ENCODE peak calls at places on chromosomes 5 and 9, in four cellular contexts. One of them, this sample, is unnamed.

GRCh38 chr5:138833095-138833494 is 42.0 kb downstream of the LRRTM2 start:
- DNase-seq in GM20000: no peak
- DNase-seq in iPS DF 19.7: no peak
- DNase-seq in lower lobe of right lung: no peak
- DNase-seq in this sample: no peak

GRCh38 chr5:131379723-131380122 is 115.9 kb downstream of the CDC42SE2 start:
- DNase-seq in GM20000: peak
- DNase-seq in iPS DF 19.7: no peak
- DNase-seq in lower lobe of right lung: no peak
- DNase-seq in this sample: no peak

GRCh38 chr5:80706835-80707447 is 52.2 kb upstream of the DHFR start:
- DNase-seq in GM20000: no peak
- DNase-seq in iPS DF 19.7: no peak
- DNase-seq in lower lobe of right lung: no peak
- DNase-seq in this sample: no peak

GRCh38 chr9:33942471-33943083 is 106.1 kb downstream of the UBAP2 start:
- DNase-seq in GM20000: no peak
- DNase-seq in iPS DF 19.7: no peak
- DNase-seq in lower lobe of right lung: no peak
- DNase-seq in this sample: no peak

GRCh38 chr9:91837982-91838731 is 111.9 kb downstream of the ROR2 start:
- DNase-seq in GM20000: no peak
- DNase-seq in iPS DF 19.7: no peak
- DNase-seq in lower lobe of right lung: peak
- DNase-seq in this sample: no peak

GRCh38 chr9:126788046-126788445 is 16.8 kb upstream of the ZBTB43 start:
- DNase-seq in GM20000: no peak
- DNase-seq in iPS DF 19.7: no peak
- DNase-seq in lower lobe of right lung: no peak
- DNase-seq in this sample: no peak

GRCh38 chr9:35103660-35104191 is 795 bp upstream of the STOML2 start:
- DNase-seq in GM20000: no peak
- DNase-seq in iPS DF 19.7: no peak
- DNase-seq in lower lobe of right lung: no peak
- DNase-seq in this sample: no peak

GRCh38 chr9:104769655-104770054 is 5.7 kb downstream of the NIPSNAP3B start:
- DNase-seq in GM20000: no peak
- DNase-seq in iPS DF 19.7: no peak
- DNase-seq in lower lobe of right lung: no peak
- DNase-seq in this sample: no peak

GRCh38 chr9:114033397-114034103 is 44.5 kb downstream of the AMBP start:
- DNase-seq in GM20000: no peak
- DNase-seq in iPS DF 19.7: no peak
- DNase-seq in lower lobe of right lung: no peak
- DNase-seq in this sample: peak

GRCh38 chr9:136886610-136887597 is 588 bp downstream of the TRAF2 start:
- DNase-seq in GM20000: peak
- DNase-seq in iPS DF 19.7: no peak
- DNase-seq in lower lobe of right lung: no peak
- DNase-seq in this sample: no peak

GRCh38 chr5:82512025-82512424 is 233.9 kb upstream of the RPS23 start:
- DNase-seq in GM20000: peak
- DNase-seq in iPS DF 19.7: no peak
- DNase-seq in lower lobe of right lung: no peak
- DNase-seq in this sample: no peak

GRCh38 chr5:138936225-138936967 is 61.3 kb upstream of the LRRTM2 start:
- DNase-seq in GM20000: no peak
- DNase-seq in iPS DF 19.7: no peak
- DNase-seq in lower lobe of right lung: no peak
- DNase-seq in this sample: no peak

GRCh38 chr5:125294844-125295243 is 548.4 kb upstream of the ZNF608 start:
- DNase-seq in GM20000: no peak
- DNase-seq in iPS DF 19.7: no peak
- DNase-seq in lower lobe of right lung: no peak
- DNase-seq in this sample: no peak

GRCh38 chr9:38649731-38650363 is 29.5 kb upstream of the ANKRD18A start:
- DNase-seq in GM20000: no peak
- DNase-seq in iPS DF 19.7: no peak
- DNase-seq in lower lobe of right lung: no peak
- DNase-seq in this sample: no peak

GRCh38 chr5:113447651-113448050 is 12.9 kb upstream of the TSSK1B start:
- DNase-seq in GM20000: no peak
- DNase-seq in iPS DF 19.7: no peak
- DNase-seq in lower lobe of right lung: no peak
- DNase-seq in this sample: no peak

GRCh38 chr9:121009657-121010056 is 40.4 kb downstream of the C5 start:
- DNase-seq in GM20000: no peak
- DNase-seq in iPS DF 19.7: no peak
- DNase-seq in lower lobe of right lung: no peak
- DNase-seq in this sample: no peak

GRCh38 chr5:13558408-13558807 is 386.1 kb downstream of the DNAH5 start:
- DNase-seq in GM20000: no peak
- DNase-seq in iPS DF 19.7: no peak
- DNase-seq in lower lobe of right lung: no peak
- DNase-seq in this sample: no peak

GRCh38 chr9:133351908-133352634 is 4.1 kb downstream of the RPL7A start:
- DNase-seq in GM20000: peak
- DNase-seq in iPS DF 19.7: no peak
- DNase-seq in lower lobe of right lung: no peak
- DNase-seq in this sample: no peak

GRCh38 chr5:138979684-138980275 is 104.6 kb upstream of the LRRTM2 start:
- DNase-seq in GM20000: no peak
- DNase-seq in iPS DF 19.7: no peak
- DNase-seq in lower lobe of right lung: no peak
- DNase-seq in this sample: no peak

GRCh38 chr5:179793470-179794139 is at the start of gene LTC4S:
- DNase-seq in GM20000: peak
- DNase-seq in iPS DF 19.7: no peak
- DNase-seq in lower lobe of right lung: peak
- DNase-seq in this sample: no peak

GRCh38 chr5:67178085-67178484 is 18.5 kb downstream of the CD180 start:
- DNase-seq in GM20000: no peak
- DNase-seq in iPS DF 19.7: no peak
- DNase-seq in lower lobe of right lung: no peak
- DNase-seq in this sample: no peak

GRCh38 chr9:89436963-89437625 is 60.8 kb downstream of the SEMA4D start:
- DNase-seq in GM20000: no peak
- DNase-seq in iPS DF 19.7: no peak
- DNase-seq in lower lobe of right lung: peak
- DNase-seq in this sample: no peak

GRCh38 chr9:98326402-98327248 is 71.2 kb upstream of the TBC1D2 start:
- DNase-seq in GM20000: no peak
- DNase-seq in iPS DF 19.7: no peak
- DNase-seq in lower lobe of right lung: no peak
- DNase-seq in this sample: no peak

GRCh38 chr9:136543830-136544548 is 1.9 kb downstream of the NOTCH1 start:
- DNase-seq in GM20000: no peak
- DNase-seq in iPS DF 19.7: no peak
- DNase-seq in lower lobe of right lung: no peak
- DNase-seq in this sample: no peak

GRCh38 chr9:94630833-94631232 is 8.5 kb downstream of the FBP1 start:
- DNase-seq in GM20000: no peak
- DNase-seq in iPS DF 19.7: no peak
- DNase-seq in lower lobe of right lung: no peak
- DNase-seq in this sample: no peak

GRCh38 chr5:79021753-79022152 is 36.6 kb upstream of the ARSB start:
- DNase-seq in GM20000: no peak
- DNase-seq in iPS DF 19.7: no peak
- DNase-seq in lower lobe of right lung: no peak
- DNase-seq in this sample: no peak

GRCh38 chr5:74895906-74896305 is 29.7 kb upstream of the FAM169A start:
- DNase-seq in GM20000: no peak
- DNase-seq in iPS DF 19.7: no peak
- DNase-seq in lower lobe of right lung: peak
- DNase-seq in this sample: no peak

GRCh38 chr5:118611332-118611945 is 376.9 kb downstream of the DTWD2 start:
- DNase-seq in GM20000: peak
- DNase-seq in iPS DF 19.7: no peak
- DNase-seq in lower lobe of right lung: no peak
- DNase-seq in this sample: no peak

GRCh38 chr5:155480731-155481131 is 467.2 kb downstream of the KIF4B start:
- DNase-seq in GM20000: no peak
- DNase-seq in iPS DF 19.7: no peak
- DNase-seq in lower lobe of right lung: no peak
- DNase-seq in this sample: no peak

GRCh38 chr9:126488310-126488709 is 125.4 kb upstream of the LMX1B start:
- DNase-seq in GM20000: no peak
- DNase-seq in iPS DF 19.7: no peak
- DNase-seq in lower lobe of right lung: no peak
- DNase-seq in this sample: no peak

GRCh38 chr9:136499935-136500910 is 17.4 kb upstream of the SEC16A start:
- DNase-seq in GM20000: no peak
- DNase-seq in iPS DF 19.7: no peak
- DNase-seq in lower lobe of right lung: no peak
- DNase-seq in this sample: no peak

GRCh38 chr5:180180198-180180820 is 28.7 kb downstream of the RASGEF1C start:
- DNase-seq in GM20000: no peak
- DNase-seq in iPS DF 19.7: no peak
- DNase-seq in lower lobe of right lung: no peak
- DNase-seq in this sample: no peak

This sample was measured in iPS DF 6.9.